ENCODE peak calls at places on chromosome 21, in five cellular contexts. C is GM23338, E is sciatic nerve, A is lung microvascular endothelial cell, W is ELR. Z is an unnamed sample.

GRCh38 chr21:46663754-46664153 is 28.3 kb downstream of the PRMT2 start:
- DNase-seq in E (no peak), W (no peak), A (no peak), C (no peak), Z (no peak)

GRCh38 chr21:46317710-46318463 is 5.8 kb downstream of the C21orf58 start:
- DNase-seq in W (no peak), C (peak), E (no peak), A (no peak), Z (no peak)

GRCh38 chr21:39182484-39183271 is 573 bp downstream of the PSMG1 start:
- DNase-seq in W (peak), A (no peak), C (no peak), E (no peak), Z (no peak)

GRCh38 chr21:29342394-29342957 is 43.8 kb downstream of the BACH1 start:
- DNase-seq in C (no peak), E (no peak), A (peak), W (peak), Z (no peak)

GRCh38 chr21:17523007-17523451 is 10.2 kb downstream of the CXADR start:
- DNase-seq in E (no peak), A (peak), W (no peak), C (no peak), Z (no peak)

GRCh38 chr21:38765056-38765455 is 40.7 kb upstream of the ETS2 start:
- DNase-seq in C (no peak), W (no peak), E (no peak), A (no peak), Z (no peak)

GRCh38 chr21:36147891-36148290 is 8.7 kb upstream of the DOP1B start:
- DNase-seq in W (no peak), C (no peak), E (no peak), A (no peak), Z (no peak)

GRCh38 chr21:43866659-43867331 is 1.8 kb downstream of the AGPAT3 start:
- DNase-seq in W (peak), A (peak), C (no peak), E (no peak), Z (no peak)

GRCh38 chr21:37564924-37565529 is 198.5 kb downstream of the DYRK1A start:
- DNase-seq in C (no peak), A (no peak), E (no peak), W (peak), Z (no peak)

GRCh38 chr21:34126269-34126668 is 52.9 kb downstream of the MRPS6 start:
- DNase-seq in C (peak), W (peak), A (no peak), E (no peak), Z (no peak)

GRCh38 chr21:44729336-44730027 is 18.1 kb upstream of the TSPEAR start:
- DNase-seq in E (peak), W (no peak), A (no peak), C (no peak), Z (peak)

GRCh38 chr21:38913120-38913975 is 107.6 kb downstream of the ETS2 start:
- DNase-seq in A (peak), C (peak), W (peak), E (peak), Z (no peak)

Z was measured in mesenteric fat pad.